ENCODE peak calls at places on chromosomes 6 and 20, in five cellular contexts. D is choroid plexus epithelial cell, Q is stomach, B is tibial artery, X is fibroblast of lung. P is an unnamed sample.

GRCh38 chr20:10671221-10671849 is 2.5 kb downstream of the JAG1 start:
- DNase-seq in D (peak), Q (peak), B (peak), X (peak), P (peak)

GRCh38 chr6:38591451-38591850 is 48.3 kb downstream of the BTBD9 start:
- DNase-seq in D (no peak), Q (no peak), B (no peak), X (no peak), P (no peak)

GRCh38 chr6:68326762-68327161 is 308.3 kb upstream of the ADGRB3 start:
- DNase-seq in D (no peak), Q (no peak), B (no peak), X (no peak), P (no peak)

GRCh38 chr6:5520796-5521195 is 259.5 kb downstream of the FARS2 start:
- DNase-seq in D (no peak), Q (no peak), B (no peak), X (no peak), P (no peak)

GRCh38 chr6:52975580-52975979 is 19.5 kb downstream of the GSTA4 start:
- DNase-seq in D (peak), Q (no peak), B (no peak), X (peak), P (no peak)

GRCh38 chr6:151962246-151962846 is 154.9 kb downstream of the ESR1 start:
- DNase-seq in D (peak), Q (no peak), B (no peak), X (no peak), P (no peak)

GRCh38 chr6:68559052-68559451 is 76.0 kb upstream of the ADGRB3 start:
- DNase-seq in D (peak), Q (no peak), B (no peak), X (peak), P (no peak)

GRCh38 chr6:157974341-157974894 is 7.2 kb upstream of the SYNJ2 start:
- DNase-seq in D (peak), Q (no peak), B (no peak), X (peak), P (no peak)

GRCh38 chr6:3403244-3404154 is 53.4 kb downstream of the SLC22A23 start:
- DNase-seq in D (peak), Q (peak), B (no peak), X (no peak), P (no peak)

GRCh38 chr6:103122766-103123601 is 1729.5 kb downstream of the GRIK2 start:
- DNase-seq in D (peak), Q (peak), B (no peak), X (peak), P (no peak)

GRCh38 chr6:134041093-134041492 is 11.3 kb downstream of the SLC2A12 start:
- DNase-seq in D (peak), Q (no peak), B (no peak), X (peak), P (no peak)

GRCh38 chr20:36541227-36542018 is at the start of gene MYL9:
- DNase-seq in D (peak), Q (peak), B (peak), X (peak), P (no peak)

GRCh38 chr6:113570176-113570575 is 287.0 kb upstream of the MARCKS start:
- DNase-seq in D (no peak), Q (no peak), B (no peak), X (peak), P (no peak)

GRCh38 chr6:106549521-106549920 is 79.8 kb downstream of the RTN4IP1 start:
- DNase-seq in D (no peak), Q (no peak), B (no peak), X (no peak), P (no peak)

GRCh38 chr20:5974531-5974930 is 24.1 kb downstream of the MCM8 start:
- DNase-seq in D (no peak), Q (no peak), B (no peak), X (no peak), P (no peak)

GRCh38 chr6:119845161-119845560 is 495.6 kb upstream of the MAN1A1 start:
- DNase-seq in D (no peak), Q (no peak), B (no peak), X (no peak), P (no peak)

GRCh38 chr20:50788045-50788867 is 6.6 kb upstream of the BCAS4 start:
- DNase-seq in D (peak), Q (no peak), B (peak), X (peak), P (no peak)

GRCh38 chr20:19710336-19710721 is 47.7 kb upstream of the RIN2 start:
- DNase-seq in D (peak), Q (no peak), B (no peak), X (peak), P (no peak)

GRCh38 chr6:152472325-152472724 is 164.8 kb downstream of the SYNE1 start:
- DNase-seq in D (no peak), Q (no peak), B (no peak), X (no peak), P (no peak)

GRCh38 chr20:21513881-21514540 is at the start of gene NKX2-2:
- DNase-seq in D (no peak), Q (no peak), B (no peak), X (no peak), P (no peak)

GRCh38 chr6:27112974-27113373 is 134.5 kb upstream of the PRSS16 start:
- DNase-seq in D (no peak), Q (no peak), B (no peak), X (no peak), P (no peak)

GRCh38 chr20:63206878-63207277 is 9.1 kb downstream of the YTHDF1 start:
- DNase-seq in D (no peak), Q (no peak), B (no peak), X (no peak), P (no peak)

GRCh38 chr20:44104807-44105517 is 82.0 kb downstream of the JPH2 start:
- DNase-seq in D (peak), Q (no peak), B (no peak), X (peak), P (no peak)

GRCh38 chr6:41917528-41917927 is 3.4 kb downstream of the MED20 start:
- DNase-seq in D (peak), Q (no peak), B (no peak), X (peak), P (peak)

GRCh38 chr20:35947489-35947888 is 6.8 kb downstream of the SCAND1 start:
- DNase-seq in D (peak), Q (no peak), B (no peak), X (peak), P (no peak)

GRCh38 chr6:115365783-115366182 is 694.9 kb downstream of the FRK start:
- DNase-seq in D (no peak), Q (no peak), B (no peak), X (no peak), P (no peak)

GRCh38 chr6:20583447-20583806 is 49.2 kb downstream of the CDKAL1 start:
- DNase-seq in D (no peak), Q (no peak), B (no peak), X (no peak), P (no peak)

GRCh38 chr20:47334022-47334551 is 22.4 kb downstream of the ZMYND8 start:
- DNase-seq in D (peak), Q (no peak), B (no peak), X (peak), P (peak)

GRCh38 chr20:45581702-45582101 is 2.6 kb upstream of the WFDC8 start:
- DNase-seq in D (no peak), Q (no peak), B (no peak), X (no peak), P (no peak)

GRCh38 chr20:38926934-38927616 is 858 bp downstream of the FAM83D start:
- DNase-seq in D (peak), Q (no peak), B (no peak), X (peak), P (no peak)

GRCh38 chr6:3804981-3805380 is 44.2 kb upstream of the FAM50B start:
- DNase-seq in D (no peak), Q (no peak), B (no peak), X (no peak), P (no peak)

GRCh38 chr6:149560736-149561135 is 5.4 kb upstream of the GINM1 start:
- DNase-seq in D (peak), Q (no peak), B (no peak), X (no peak), P (no peak)
- TF ChIP-seq CTCF in D (peak), Q (no peak), B (peak), X (peak), P (peak)

GRCh38 chr20:58482416-58482815 is 32.8 kb downstream of the APCDD1L start:
- DNase-seq in D (peak), Q (no peak), B (no peak), X (peak), P (no peak)
- TF ChIP-seq CTCF in D (no peak), Q (no peak), B (no peak), X (no peak), P (no peak)

GRCh38 chr20:58864346-58864745 is 11.8 kb downstream of the GNAS start:
- DNase-seq in D (no peak), Q (no peak), B (no peak), X (no peak), P (no peak)
- TF ChIP-seq CTCF in D (peak), Q (no peak), B (no peak), X (peak), P (no peak)

GRCh38 chr6:17381429-17382147 is 11.8 kb upstream of the CAP2 start:
- DNase-seq in D (peak), Q (no peak), B (no peak), X (peak), P (peak)
- TF ChIP-seq CTCF in D (no peak), Q (no peak), B (no peak), X (no peak), P (no peak)

DNA sequence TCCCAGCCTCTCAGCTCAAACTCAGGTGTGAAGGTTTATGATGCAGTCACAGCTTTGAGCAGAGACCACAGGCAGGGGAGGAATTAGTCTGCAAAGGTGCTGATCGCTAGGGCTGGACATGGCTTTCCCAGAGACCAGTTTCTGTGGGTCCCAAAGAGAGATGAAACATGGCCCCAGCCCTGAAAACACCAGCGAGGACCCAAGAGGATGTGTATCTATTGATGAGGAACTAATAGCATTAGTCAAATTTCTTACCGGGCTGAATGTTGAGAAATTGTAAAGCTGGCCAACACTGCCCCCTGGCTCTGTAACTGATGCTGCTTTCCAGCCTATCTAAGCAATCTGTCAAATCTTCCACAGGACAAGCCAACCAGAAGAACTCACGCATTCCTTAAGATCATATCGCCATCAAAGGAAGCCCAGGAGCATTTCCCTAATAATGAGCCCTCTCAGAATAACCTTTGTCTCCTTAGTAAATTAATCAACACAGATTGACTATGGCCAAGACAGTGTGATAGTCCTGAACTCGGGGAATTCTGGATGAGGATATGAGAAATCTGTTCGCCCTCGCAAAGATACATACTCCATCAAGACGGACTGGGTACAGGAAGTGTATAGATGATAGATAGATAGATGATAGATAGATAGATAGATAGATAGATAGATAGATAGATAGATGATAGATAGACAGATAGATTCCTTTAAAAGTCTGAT is 7.8 kb upstream of the ACSS1 start:
- DNase-seq in D (peak), Q (peak), B (peak), X (peak), P (no peak)
- TF ChIP-seq CTCF in D (peak), Q (no peak), B (peak), X (peak), P (peak)

DNA sequence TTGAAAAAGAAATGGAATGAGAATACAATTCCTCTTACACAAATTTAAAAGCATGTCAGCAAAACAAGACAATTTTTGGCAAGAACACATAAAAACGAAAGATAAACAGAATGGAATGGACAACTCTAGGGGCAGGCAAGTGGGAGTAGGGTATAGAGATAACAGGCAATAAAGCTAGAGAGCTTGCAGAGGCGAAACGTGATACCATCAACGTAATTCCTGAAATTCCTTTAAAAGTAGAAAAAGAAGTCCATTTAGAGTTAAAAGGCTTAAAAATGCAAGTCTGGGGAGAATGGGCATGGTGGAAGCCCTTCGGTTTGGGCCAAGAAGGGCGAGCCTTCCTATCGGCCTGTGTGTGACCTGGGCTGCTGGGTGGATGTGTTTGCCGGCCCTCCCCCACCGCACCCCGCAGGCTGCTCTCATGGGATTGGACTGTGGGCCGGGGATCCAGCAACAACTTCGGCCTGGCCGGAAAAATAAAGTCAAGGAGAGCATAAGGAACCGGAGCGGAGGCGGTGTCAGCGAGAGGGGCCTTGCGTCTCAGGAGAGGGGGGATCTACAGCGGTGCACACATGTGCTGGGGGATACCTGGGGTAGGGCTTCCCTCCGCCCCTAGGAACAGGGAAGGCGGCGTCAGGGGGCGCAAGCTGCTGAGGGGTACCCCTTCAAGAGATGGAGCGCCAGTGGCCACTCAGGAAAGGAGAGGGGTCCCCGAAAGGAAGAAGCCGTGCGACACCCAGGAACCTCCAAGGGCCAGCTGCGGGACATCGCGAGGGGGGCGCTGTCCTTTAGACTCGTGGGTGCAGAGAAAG is 4.1 kb downstream of the TMEM239 start:
- DNase-seq in D (peak), Q (no peak), B (no peak), X (peak), P (peak)
- TF ChIP-seq CTCF in D (no peak), Q (no peak), B (no peak), X (no peak), P (no peak)

P was measured in AG04449.